ENCODE peak calls at places on chromosomes 16 and 17, in seven cellular contexts. E is colonic mucosa; L is tibial artery; P is CD8-positive, alpha-beta T cell; O is thoracic aorta; H is GM12865; I is fibroblast of pulmonary artery. M is an unnamed sample.

GRCh38 chr17:41439375-41439774 is 1.4 kb downstream of the KRT38 start:
- DNase-seq in E (no peak), L (no peak), P (no peak), O (no peak), H (no peak), I (peak; percentile 49), M (no peak)

GRCh38 chr17:4331614-4332013 is 34.9 kb downstream of the UBE2G1 start:
- DNase-seq in E (no peak), L (no peak), P (no peak), O (no peak), H (peak; percentile 77), I (no peak), M (no peak)

GRCh38 chr16:23016372-23016771 is 132.9 kb downstream of the USP31 start:
- DNase-seq in E (peak; percentile 54), L (no peak), P (no peak), O (no peak), H (no peak), I (no peak), M (no peak)

GRCh38 chr17:43979671-43980070 is 24.8 kb upstream of the NAGS start:
- DNase-seq in E (no peak), L (no peak), P (no peak), O (no peak), H (no peak), I (no peak), M (no peak)

GRCh38 chr16:48833461-48833860 is 223.5 kb upstream of the N4BP1 start:
- DNase-seq in E (no peak), L (no peak), P (no peak), O (no peak), H (no peak), I (no peak), M (no peak)

GRCh38 chr16:85898521-85899442 is at the start of gene IRF8:
- DNase-seq in E (peak; percentile 88), L (peak; percentile 77), P (peak; percentile 74), O (no peak), H (peak; percentile 95), I (peak; percentile 57), M (peak; percentile 95)

GRCh38 chr17:64411999-64412771 is 21.5 kb upstream of the PECAM1 start:
- DNase-seq in E (peak; percentile 27), L (peak; percentile 79), P (no peak), O (no peak), H (no peak), I (peak; percentile 76), M (no peak)

GRCh38 chr16:51181495-51181795 is 30.4 kb upstream of the SALL1 start:
- DNase-seq in E (no peak), L (no peak), P (no peak), O (no peak), H (no peak), I (no peak), M (no peak)

GRCh38 chr16:24771779-24772157 is 42.3 kb downstream of the TNRC6A start:
- DNase-seq in E (no peak), L (no peak), P (no peak), O (no peak), H (no peak), I (peak; percentile 27), M (no peak)

GRCh38 chr17:245611-246010 is 64.2 kb upstream of the DOC2B start:
- DNase-seq in E (no peak), L (no peak), P (no peak), O (no peak), H (no peak), I (no peak), M (no peak)

GRCh38 chr16:10827691-10828341 is 9.2 kb upstream of the TVP23A start:
- DNase-seq in E (peak; percentile 52), L (peak; percentile 92), P (no peak), O (peak; percentile 63), H (no peak), I (peak; percentile 91), M (no peak)

GRCh38 chr16:88389191-88389590 is 6.4 kb downstream of the ZNF469 start:
- DNase-seq in E (no peak), L (no peak), P (no peak), O (no peak), H (no peak), I (no peak), M (no peak)

GRCh38 chr17:64480951-64481350 is 15.9 kb downstream of the POLG2 start:
- DNase-seq in E (no peak), L (no peak), P (no peak), O (no peak), H (no peak), I (no peak), M (no peak)

GRCh38 chr17:80970044-80970761 is 21.4 kb upstream of the CHMP6 start:
- DNase-seq in E (no peak), L (no peak), P (peak; percentile 52), O (no peak), H (peak; percentile 69), I (peak; percentile 33), M (peak; percentile 47)

GRCh38 chr17:66737524-66737923 is 97.4 kb upstream of the CACNG5 start:
- DNase-seq in E (no peak), L (peak; percentile 27), P (no peak), O (no peak), H (no peak), I (peak; percentile 58), M (no peak)

GRCh38 chr16:15641753-15642556 is 999 bp downstream of the MARF1 start:
- DNase-seq in E (no peak), L (no peak), P (no peak), O (no peak), H (peak; percentile 29), I (no peak), M (no peak)

GRCh38 chr16:84582958-84583516 is 34.8 kb downstream of the COTL1 start:
- DNase-seq in E (no peak), L (no peak), P (no peak), O (no peak), H (no peak), I (no peak), M (no peak)

GRCh38 chr17:81635973-81636504 is 873 bp downstream of the NPLOC4 start:
- DNase-seq in E (no peak), L (no peak), P (no peak), O (no peak), H (peak; percentile 25), I (no peak), M (no peak)

GRCh38 chr17:6343736-6344135 is 91.2 kb downstream of the AIPL1 start:
- DNase-seq in E (no peak), L (no peak), P (no peak), O (no peak), H (no peak), I (no peak), M (no peak)

GRCh38 chr16:31042866-31043265 is 9.5 kb downstream of the STX4 start:
- DNase-seq in E (no peak), L (no peak), P (no peak), O (no peak), H (no peak), I (no peak), M (no peak)
- H3K4me3 ChIP-seq in E (no peak overlapping the region), L (no peak overlapping the region), P (no peak overlapping the region), O (no peak overlapping the region), H (no peak overlapping the region), I (no peak overlapping the region), M (no peak overlapping the region)

DNA sequence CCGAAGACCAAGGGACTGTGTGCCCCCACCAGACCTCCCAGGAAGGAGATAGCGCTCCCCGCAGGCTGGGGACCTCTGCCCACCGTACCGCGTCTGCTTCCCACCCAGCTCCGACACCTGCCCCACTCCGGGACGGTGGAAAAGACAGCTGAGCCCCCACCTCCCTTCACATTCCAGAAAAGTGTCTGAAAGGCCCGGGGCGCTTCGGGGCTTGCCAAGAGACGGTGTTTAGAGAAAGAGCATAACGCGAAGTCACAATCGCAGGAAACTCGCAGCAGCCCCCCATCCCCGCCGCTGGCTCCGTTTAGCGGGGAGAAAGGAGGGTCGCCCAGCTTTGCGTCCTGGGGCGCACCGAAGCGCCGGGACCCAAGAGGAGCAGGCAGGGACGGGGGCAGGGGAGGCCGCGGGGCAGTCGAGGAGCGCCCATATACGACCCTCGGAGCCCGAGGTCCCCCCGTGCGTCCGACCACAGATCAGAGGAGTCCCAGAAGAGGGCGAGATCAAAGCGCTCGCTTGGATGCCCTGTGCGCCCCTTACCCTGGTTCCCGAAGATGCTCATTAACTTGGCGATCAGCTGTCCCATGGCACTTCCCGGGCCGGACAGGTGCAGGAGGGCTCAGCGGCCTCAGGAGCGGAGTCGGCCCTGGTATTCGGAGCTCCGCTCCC is 650 bp downstream of the ARL5C start:
- DNase-seq in E (no peak), L (no peak), P (no peak), O (no peak), H (no peak), I (no peak), M (no peak)
- H3K4me3 ChIP-seq in E (peak overlapping the region; percentile 33), L (peak overlapping the region; percentile 43), P (peak overlapping the region; percentile 95), O (peak overlapping the region; percentile 71), H (peak overlapping the region; percentile 56), I (peak overlapping the region; percentile 52), M (peak overlapping the region; percentile 68)

DNA sequence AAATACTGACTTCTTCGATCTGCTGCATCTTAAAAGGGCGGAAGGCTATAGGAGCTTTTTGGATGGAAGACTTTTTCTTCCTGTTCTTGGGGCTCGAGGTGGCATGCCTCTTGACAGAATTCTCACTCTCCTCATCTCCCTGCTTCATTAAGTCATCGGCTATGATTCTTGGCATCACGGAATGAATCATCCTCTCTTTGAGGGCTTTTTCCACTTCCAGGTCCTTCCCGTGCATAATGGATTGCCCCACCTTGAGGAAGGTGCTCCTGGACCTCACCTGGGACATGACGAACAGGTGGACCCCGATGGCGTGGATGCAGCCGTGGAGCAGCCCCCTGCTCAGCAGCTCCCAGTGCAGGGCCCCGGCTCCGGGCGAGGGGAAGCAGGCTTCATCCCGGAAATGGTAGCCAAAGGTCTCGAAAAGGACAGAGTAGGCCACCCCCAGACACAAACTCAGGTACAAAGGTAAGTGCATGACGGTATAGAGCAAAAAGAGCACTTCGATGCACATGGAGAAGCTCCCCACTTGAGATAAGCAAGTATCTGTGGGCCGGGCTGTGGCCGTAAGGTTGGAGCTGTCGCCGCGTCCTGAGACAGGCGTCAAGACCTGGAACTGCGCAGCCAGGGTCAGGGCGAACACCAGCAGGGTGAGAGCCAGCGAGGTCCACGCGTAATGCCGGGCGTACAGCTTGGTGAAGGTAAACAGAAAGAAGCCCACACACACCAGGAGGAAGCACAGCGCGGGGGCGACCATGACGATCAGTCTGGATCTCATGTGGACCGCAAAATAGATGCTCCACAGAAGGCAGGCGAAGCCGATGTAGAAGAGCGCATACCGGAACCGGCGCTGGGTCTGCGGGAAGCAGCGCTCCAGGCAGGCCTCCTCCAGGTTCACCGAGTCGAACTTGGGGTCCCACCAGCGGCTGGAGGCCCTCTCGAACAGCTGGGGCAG is 1.7 kb downstream of the ADCY9 start:
- DNase-seq in E (no peak), L (no peak), P (no peak), O (no peak), H (no peak), I (no peak), M (no peak)
- H3K4me3 ChIP-seq in E (peak overlapping the region; percentile 59), L (peak overlapping the region; percentile 68), P (peak overlapping the region; percentile 55), O (peak overlapping the region; percentile 80), H (no peak overlapping the region), I (peak overlapping the region; percentile 60), M (no peak overlapping the region)

GRCh38 chr16:67199011-67199807 is at the start of gene ELMO3:
- DNase-seq in E (peak; percentile 89), L (no peak), P (no peak), O (no peak), H (no peak), I (no peak), M (no peak)
- H3K4me3 ChIP-seq in E (peak within 1 kb of the TSS; percentile 54), L (no peak within 1 kb of the TSS), P (no peak within 1 kb of the TSS), O (no peak within 1 kb of the TSS), H (no peak within 1 kb of the TSS), I (no peak within 1 kb of the TSS), M (no peak within 1 kb of the TSS)